ENCODE peak calls at places on chromosomes 2 and 18, in four cellular contexts. C is stimulated activated CD4-positive, alpha-beta T cell treated with anti-CD3 and anti-CD28 coated beads, Interleukin-15, amount 100 ng/mL, for 1 hour; I is iPS-NIHi11; V is bronchial epithelial cell. J is an unnamed sample.

GRCh38 chr2:52260904-52261303 is 1229.0 kb upstream of the NRXN1 start:
- DNase-seq in V (no peak), I (no peak), C (no peak), J (no peak)

GRCh38 chr2:232749331-232749730 is 27.0 kb downstream of the KCNJ13 start:
- DNase-seq in I (no peak), V (no peak), C (no peak), J (no peak)

GRCh38 chr2:240123821-240124650 is 12.1 kb downstream of the COPS9 start:
- DNase-seq in C (no peak), V (no peak), I (no peak), J (no peak)

GRCh38 chr2:170881840-170882239 is 47.2 kb upstream of the GORASP2 start:
- DNase-seq in I (no peak), V (no peak), C (no peak), J (no peak)

GRCh38 chr18:9705183-9705864 is 2.8 kb upstream of the RAB31 start:
- DNase-seq in I (no peak), V (peak; percentile 76), C (no peak), J (no peak)

GRCh38 chr2:224261316-224261715 is 140.6 kb downstream of the FAM124B start:
- DNase-seq in I (no peak), V (no peak), C (no peak), J (no peak)

GRCh38 chr18:48859311-48860275 is 91.2 kb downstream of the SMAD7 start:
- DNase-seq in V (no peak), I (peak; percentile 72), C (no peak), J (no peak)

GRCh38 chr2:187093771-187094412 is 244.9 kb upstream of the ZSWIM2 start:
- DNase-seq in V (no peak), I (no peak), C (no peak), J (peak; percentile 28)

GRCh38 chr2:11910971-11911370 is 164.5 kb downstream of the LPIN1 start:
- DNase-seq in V (no peak), C (no peak), I (no peak), J (no peak)

GRCh38 chr2:142722569-142722968 is 154.9 kb upstream of the KYNU start:
- DNase-seq in I (no peak), C (no peak), V (no peak), J (no peak)

GRCh38 chr2:151860613-151861146 is 32.5 kb upstream of the ARL5A start:
- DNase-seq in C (no peak), I (no peak), V (no peak), J (no peak)

GRCh38 chr2:219968685-219969345 is 341.4 kb downstream of the SLC4A3 start:
- DNase-seq in I (no peak), C (no peak), V (peak; percentile 97), J (peak; percentile 99)

GRCh38 chr18:47251289-47252120 is at the start of gene SKOR2:
- DNase-seq in C (no peak), I (peak; percentile 39), V (no peak), J (no peak)